ENCODE peak calls at places on chromosomes 1 and 21, in ten cellular contexts. G, N, F, A, Z, E, X, I, P and O are unnamed samples.

GRCh38 chr1:109391626-109392025 is 6.1 kb downstream of the SORT1 start:
- DNase-seq in G (no peak), N (no peak), F (no peak), A (peak; percentile 58), Z (no peak), E (no peak), X (no peak), I (no peak), P (no peak), O (no peak)

GRCh38 chr21:42530167-42530518 is 16.5 kb downstream of the SLC37A1 start:
- DNase-seq in G (no peak), N (no peak), F (no peak), A (no peak), Z (no peak), E (no peak), X (no peak), I (no peak), P (no peak), O (no peak)

GRCh38 chr1:57576750-57577149 is 152.9 kb upstream of the DAB1 start:
- DNase-seq in G (no peak), N (no peak), F (no peak), A (no peak), Z (no peak), E (no peak), X (no peak), I (no peak), P (no peak), O (no peak)

GRCh38 chr1:39084191-39084590 is 58.0 kb downstream of the NDUFS5 start:
- DNase-seq in G (peak; percentile 53), N (no peak), F (no peak), A (no peak), Z (no peak), E (no peak), X (no peak), I (no peak), P (no peak), O (no peak)

GRCh38 chr1:205519541-205520131 is 15.2 kb downstream of the CDK18 start:
- DNase-seq in G (no peak), N (no peak), F (no peak), A (peak; percentile 91), Z (no peak), E (no peak), X (no peak), I (peak; percentile 98), P (no peak), O (peak; percentile 49)

GRCh38 chr1:186888367-186888766 is 59.6 kb downstream of the PLA2G4A start:
- DNase-seq in G (no peak), N (no peak), F (no peak), A (no peak), Z (no peak), E (no peak), X (no peak), I (no peak), P (peak; percentile 49), O (no peak)

GRCh38 chr21:19522384-19522783 is 1118.8 kb upstream of the TMPRSS15 start:
- DNase-seq in G (no peak), N (no peak), F (no peak), A (no peak), Z (no peak), E (no peak), X (no peak), I (no peak), P (no peak), O (no peak)

GRCh38 chr1:209704584-209704983 is at the start of gene HSD11B1:
- DNase-seq in G (peak; percentile 89), N (no peak), F (no peak), A (peak; percentile 43), Z (peak; percentile 96), E (peak; percentile 87), X (peak; percentile 78), I (no peak), P (peak; percentile 93), O (peak; percentile 61)

GRCh38 chr1:29236743-29236992 is 346 bp downstream of the PTPRU start:
- DNase-seq in G (peak; percentile 80), N (no peak), F (no peak), A (no peak), Z (peak; percentile 33), E (no peak), X (no peak), I (no peak), P (no peak), O (no peak)

GRCh38 chr1:183417691-183418491 is at the start of gene NMNAT2:
- DNase-seq in G (no peak), N (no peak), F (no peak), A (peak; percentile 84), Z (no peak), E (no peak), X (no peak), I (peak; percentile 29), P (peak; percentile 50), O (no peak)

GRCh38 chr1:64881281-64881680 is 85.1 kb downstream of the JAK1 start:
- DNase-seq in G (no peak), N (no peak), F (no peak), A (no peak), Z (peak; percentile 90), E (no peak), X (no peak), I (peak; percentile 17), P (peak; percentile 85), O (no peak)

GRCh38 chr1:195908121-195908520 is 700.1 kb downstream of the KCNT2 start:
- DNase-seq in G (no peak), N (no peak), F (no peak), A (no peak), Z (peak; percentile 57), E (no peak), X (no peak), I (no peak), P (peak; percentile 68), O (no peak)

GRCh38 chr1:72846476-72846875 is 564.1 kb upstream of the NEGR1 start:
- DNase-seq in G (no peak), N (no peak), F (no peak), A (no peak), Z (no peak), E (no peak), X (no peak), I (no peak), P (no peak), O (no peak)

GRCh38 chr1:39892611-39893595 is 8.8 kb downstream of the MYCL start:
- DNase-seq in G (no peak), N (no peak), F (no peak), A (peak; percentile 49), Z (peak; percentile 77), E (no peak), X (no peak), I (peak; percentile 78), P (peak; percentile 81), O (no peak)

GRCh38 chr1:101081496-101082282 is 56.1 kb upstream of the DPH5 start:
- DNase-seq in G (no peak), N (peak; percentile 58), F (no peak), A (no peak), Z (no peak), E (no peak), X (no peak), I (no peak), P (no peak), O (no peak)

GRCh38 chr1:217313096-217313495 is 317.8 kb downstream of the GPATCH2 start:
- DNase-seq in G (no peak), N (no peak), F (no peak), A (no peak), Z (no peak), E (no peak), X (no peak), I (no peak), P (no peak), O (no peak)

GRCh38 chr1:66266756-66267155 is 267.2 kb upstream of the SGIP1 start:
- DNase-seq in G (no peak), N (no peak), F (no peak), A (no peak), Z (peak; percentile 44), E (no peak), X (no peak), I (peak; percentile 44), P (peak; percentile 63), O (no peak)

GRCh38 chr1:235597867-235598553 is 51.6 kb downstream of the GNG4 start:
- DNase-seq in G (no peak), N (no peak), F (no peak), A (no peak), Z (peak; percentile 76), E (no peak), X (no peak), I (peak; percentile 77), P (peak; percentile 75), O (no peak)

GRCh38 chr1:95287825-95288224 is 53.8 kb downstream of the RWDD3 start:
- DNase-seq in G (no peak), N (no peak), F (no peak), A (no peak), Z (no peak), E (no peak), X (no peak), I (no peak), P (no peak), O (no peak)

GRCh38 chr1:165057956-165058355 is 298.6 kb downstream of the LMX1A start:
- DNase-seq in G (no peak), N (no peak), F (no peak), A (no peak), Z (no peak), E (no peak), X (no peak), I (no peak), P (no peak), O (no peak)

GRCh38 chr1:207298186-207298585 is 23.3 kb upstream of the CD55 start:
- DNase-seq in G (no peak), N (no peak), F (no peak), A (no peak), Z (no peak), E (no peak), X (no peak), I (no peak), P (no peak), O (no peak)

GRCh38 chr1:244065960-244066388 is 14.9 kb downstream of the ZBTB18 start:
- DNase-seq in G (no peak), N (no peak), F (no peak), A (no peak), Z (peak; percentile 79), E (peak; percentile 69), X (no peak), I (no peak), P (peak; percentile 87), O (no peak)

GRCh38 chr21:43815107-43815742 is 25.8 kb downstream of the RRP1 start:
- DNase-seq in G (no peak), N (no peak), F (no peak), A (no peak), Z (no peak), E (no peak), X (no peak), I (no peak), P (no peak), O (no peak)

GRCh38 chr1:228144213-228145049 is 4.4 kb downstream of the GUK1 start:
- DNase-seq in G (peak; percentile 68), N (peak; percentile 47), F (no peak), A (no peak), Z (no peak), E (no peak), X (peak; percentile 71), I (no peak), P (no peak), O (no peak)

GRCh38 chr1:19923137-19923952 is at the start of gene PLA2G2E:
- DNase-seq in G (no peak), N (no peak), F (no peak), A (no peak), Z (no peak), E (no peak), X (no peak), I (no peak), P (no peak), O (no peak)

GRCh38 chr1:151502859-151503509 is 8.2 kb upstream of the CGN start:
- DNase-seq in G (no peak), N (no peak), F (no peak), A (no peak), Z (no peak), E (no peak), X (no peak), I (peak; percentile 86), P (no peak), O (no peak)

GRCh38 chr1:88079036-88079435 is 605.0 kb upstream of the PKN2 start:
- DNase-seq in G (no peak), N (no peak), F (no peak), A (no peak), Z (peak; percentile 11), E (no peak), X (no peak), I (no peak), P (peak; percentile 8), O (no peak)

GRCh38 chr21:46559291-46559983 is 45.4 kb downstream of the S100B start:
- DNase-seq in G (no peak), N (peak; percentile 71), F (no peak), A (no peak), Z (no peak), E (no peak), X (no peak), I (no peak), P (no peak), O (no peak)